ENCODE peak calls at places on chromosomes 7 and 10, in eight cellular contexts. One of them, this sample, is unnamed. For H3K4me1, the result is how much of the 10 kb centered on the place peaks cover.

GRCh38 chr10:122246830-122247520 is 24.1 kb upstream of the BTBD16 start:
- DNase-seq in GM23248: no peak
- DNase-seq in HCT116: no peak
- DNase-seq in Peyer's patch: no peak
- DNase-seq in H1: no peak
- DNase-seq in kidney: no peak
- DNase-seq in stomach: no peak
- DNase-seq in left lung: peak
- DNase-seq in this sample: no peak

GRCh38 chr10:1240341-1240775 is 184.2 kb downstream of the WDR37 start:
- DNase-seq in GM23248: no peak
- DNase-seq in HCT116: no peak
- DNase-seq in Peyer's patch: peak
- DNase-seq in H1: peak
- DNase-seq in kidney: peak
- DNase-seq in stomach: no peak
- DNase-seq in left lung: no peak
- DNase-seq in this sample: peak

GRCh38 chr7:118478931-118479330 is 254.4 kb downstream of the ANKRD7 start:
- DNase-seq in GM23248: no peak
- DNase-seq in HCT116: no peak
- DNase-seq in Peyer's patch: no peak
- DNase-seq in H1: no peak
- DNase-seq in kidney: no peak
- DNase-seq in stomach: no peak
- DNase-seq in left lung: no peak
- DNase-seq in this sample: no peak

GRCh38 chr7:95725170-95725569 is 47.2 kb upstream of the DYNC1I1 start:
- DNase-seq in GM23248: peak
- DNase-seq in HCT116: no peak
- DNase-seq in Peyer's patch: no peak
- DNase-seq in H1: no peak
- DNase-seq in kidney: no peak
- DNase-seq in stomach: no peak
- DNase-seq in left lung: no peak
- DNase-seq in this sample: no peak

GRCh38 chr7:158763454-158764033 is 58.9 kb upstream of the NCAPG2 start:
- DNase-seq in GM23248: no peak
- DNase-seq in HCT116: no peak
- DNase-seq in Peyer's patch: no peak
- DNase-seq in H1: no peak
- DNase-seq in kidney: no peak
- DNase-seq in stomach: no peak
- DNase-seq in left lung: no peak
- DNase-seq in this sample: no peak

GRCh38 chr7:41711283-41712064 is 8.6 kb upstream of the INHBA start:
- DNase-seq in GM23248: peak
- DNase-seq in HCT116: no peak
- DNase-seq in Peyer's patch: no peak
- DNase-seq in H1: no peak
- DNase-seq in kidney: no peak
- DNase-seq in stomach: peak
- DNase-seq in left lung: no peak
- DNase-seq in this sample: peak

GRCh38 chr10:122265896-122266295 is 5.2 kb upstream of the BTBD16 start:
- DNase-seq in GM23248: no peak
- DNase-seq in HCT116: no peak
- DNase-seq in Peyer's patch: no peak
- DNase-seq in H1: no peak
- DNase-seq in kidney: no peak
- DNase-seq in stomach: no peak
- DNase-seq in left lung: no peak
- DNase-seq in this sample: no peak

GRCh38 chr7:124996778-124997177 is 67.2 kb upstream of the POT1 start:
- DNase-seq in GM23248: peak
- DNase-seq in HCT116: no peak
- DNase-seq in Peyer's patch: no peak
- DNase-seq in H1: peak
- DNase-seq in kidney: no peak
- DNase-seq in stomach: no peak
- DNase-seq in left lung: no peak
- DNase-seq in this sample: no peak

GRCh38 chr7:139942686-139943085 is 113.6 kb downstream of the TBXAS1 start:
- DNase-seq in GM23248: peak
- DNase-seq in HCT116: no peak
- DNase-seq in Peyer's patch: no peak
- DNase-seq in H1: no peak
- DNase-seq in kidney: no peak
- DNase-seq in stomach: no peak
- DNase-seq in left lung: no peak
- DNase-seq in this sample: no peak

GRCh38 chr7:37031571-37032257 is 307.4 kb upstream of the AOAH start:
- DNase-seq in GM23248: peak
- DNase-seq in HCT116: peak
- DNase-seq in Peyer's patch: peak
- DNase-seq in H1: peak
- DNase-seq in kidney: peak
- DNase-seq in stomach: peak
- DNase-seq in left lung: peak
- DNase-seq in this sample: peak

GRCh38 chr10:119365773-119366640 is 158.6 kb downstream of the GRK5 start:
- DNase-seq in GM23248: no peak
- DNase-seq in HCT116: no peak
- DNase-seq in Peyer's patch: no peak
- DNase-seq in H1: no peak
- DNase-seq in kidney: no peak
- DNase-seq in stomach: no peak
- DNase-seq in left lung: no peak
- DNase-seq in this sample: no peak

GRCh38 chr7:107723255-107723654 is 20.7 kb upstream of the CBLL1 start:
- DNase-seq in GM23248: no peak
- DNase-seq in HCT116: no peak
- DNase-seq in Peyer's patch: no peak
- DNase-seq in H1: no peak
- DNase-seq in kidney: no peak
- DNase-seq in stomach: no peak
- DNase-seq in left lung: no peak
- DNase-seq in this sample: no peak

GRCh38 chr10:103553743-103554487 is 60.4 kb downstream of the NEURL1 start:
- DNase-seq in GM23248: peak
- DNase-seq in HCT116: no peak
- DNase-seq in Peyer's patch: no peak
- DNase-seq in H1: no peak
- DNase-seq in kidney: peak
- DNase-seq in stomach: no peak
- DNase-seq in left lung: no peak
- DNase-seq in this sample: no peak

GRCh38 chr10:35637456-35637855 is 4.6 kb downstream of the FZD8 start:
- DNase-seq in GM23248: no peak
- DNase-seq in HCT116: no peak
- DNase-seq in Peyer's patch: no peak
- DNase-seq in H1: no peak
- DNase-seq in kidney: no peak
- DNase-seq in stomach: no peak
- DNase-seq in left lung: no peak
- DNase-seq in this sample: no peak

GRCh38 chr10:15045380-15045779 is 1.6 kb downstream of the OLAH start:
- DNase-seq in GM23248: no peak
- DNase-seq in HCT116: no peak
- DNase-seq in Peyer's patch: no peak
- DNase-seq in H1: no peak
- DNase-seq in kidney: no peak
- DNase-seq in stomach: no peak
- DNase-seq in left lung: no peak
- DNase-seq in this sample: no peak

GRCh38 chr7:78437118-78437517 is 638.5 kb downstream of the PHTF2 start:
- DNase-seq in GM23248: peak
- DNase-seq in HCT116: no peak
- DNase-seq in Peyer's patch: no peak
- DNase-seq in H1: no peak
- DNase-seq in kidney: no peak
- DNase-seq in stomach: no peak
- DNase-seq in left lung: no peak
- DNase-seq in this sample: no peak

GRCh38 chr10:3820255-3820654 is 35.2 kb upstream of the KLF6 start:
- DNase-seq in GM23248: peak
- DNase-seq in HCT116: no peak
- DNase-seq in Peyer's patch: no peak
- DNase-seq in H1: no peak
- DNase-seq in kidney: no peak
- DNase-seq in stomach: no peak
- DNase-seq in left lung: no peak
- DNase-seq in this sample: no peak

GRCh38 chr10:15222511-15222910 is 54.0 kb upstream of the NMT2 start:
- DNase-seq in GM23248: no peak
- DNase-seq in HCT116: no peak
- DNase-seq in Peyer's patch: no peak
- DNase-seq in H1: no peak
- DNase-seq in kidney: no peak
- DNase-seq in stomach: no peak
- DNase-seq in left lung: no peak
- DNase-seq in this sample: no peak

GRCh38 chr7:135859548-135859947 is 110.9 kb upstream of the FAM180A start:
- DNase-seq in GM23248: peak
- DNase-seq in HCT116: no peak
- DNase-seq in Peyer's patch: no peak
- DNase-seq in H1: no peak
- DNase-seq in kidney: no peak
- DNase-seq in stomach: no peak
- DNase-seq in left lung: no peak
- DNase-seq in this sample: no peak

GRCh38 chr7:73978681-73979563 is 49.1 kb upstream of the ELN start:
- DNase-seq in GM23248: peak
- DNase-seq in HCT116: peak
- DNase-seq in Peyer's patch: no peak
- DNase-seq in H1: peak
- DNase-seq in kidney: peak
- DNase-seq in stomach: peak
- DNase-seq in left lung: peak
- DNase-seq in this sample: peak

GRCh38 chr10:124251317-124251716 is 157.9 kb upstream of the CHST15 start:
- DNase-seq in GM23248: no peak
- DNase-seq in HCT116: no peak
- DNase-seq in Peyer's patch: no peak
- DNase-seq in H1: no peak
- DNase-seq in kidney: no peak
- DNase-seq in stomach: no peak
- DNase-seq in left lung: no peak
- DNase-seq in this sample: peak

GRCh38 chr10:129419386-129419785 is 47.7 kb upstream of the MGMT start:
- DNase-seq in GM23248: no peak
- DNase-seq in HCT116: no peak
- DNase-seq in Peyer's patch: no peak
- DNase-seq in H1: no peak
- DNase-seq in kidney: no peak
- DNase-seq in stomach: no peak
- DNase-seq in left lung: no peak
- DNase-seq in this sample: no peak

GRCh38 chr10:129418826-129419225 is 48.2 kb upstream of the MGMT start:
- DNase-seq in GM23248: no peak
- DNase-seq in HCT116: no peak
- DNase-seq in Peyer's patch: no peak
- DNase-seq in H1: no peak
- DNase-seq in kidney: no peak
- DNase-seq in stomach: no peak
- DNase-seq in left lung: no peak
- DNase-seq in this sample: no peak

GRCh38 chr10:129417164-129417563 is 49.9 kb upstream of the MGMT start:
- DNase-seq in GM23248: peak
- DNase-seq in HCT116: no peak
- DNase-seq in Peyer's patch: no peak
- DNase-seq in H1: no peak
- DNase-seq in kidney: no peak
- DNase-seq in stomach: no peak
- DNase-seq in left lung: no peak
- DNase-seq in this sample: no peak

GRCh38 chr10:129416136-129416530 is 50.9 kb upstream of the MGMT start:
- DNase-seq in GM23248: no peak
- DNase-seq in HCT116: no peak
- DNase-seq in Peyer's patch: no peak
- DNase-seq in H1: no peak
- DNase-seq in kidney: no peak
- DNase-seq in stomach: no peak
- DNase-seq in left lung: no peak
- DNase-seq in this sample: no peak

GRCh38 chr10:129417882-129418281 is 49.2 kb upstream of the MGMT start:
- DNase-seq in GM23248: peak
- DNase-seq in HCT116: no peak
- DNase-seq in Peyer's patch: no peak
- DNase-seq in H1: no peak
- DNase-seq in kidney: no peak
- DNase-seq in stomach: no peak
- DNase-seq in left lung: no peak
- DNase-seq in this sample: no peak
- H3K27ac ChIP-seq in GM23248: no peak
- H3K27ac ChIP-seq in HCT116: no peak
- H3K27ac ChIP-seq in Peyer's patch: no peak
- H3K27ac ChIP-seq in H1: no peak
- H3K27ac ChIP-seq in kidney: no peak
- H3K27ac ChIP-seq in stomach: no peak
- H3K27ac ChIP-seq in left lung: no peak
- H3K27ac ChIP-seq in this sample: no peak

DNA sequence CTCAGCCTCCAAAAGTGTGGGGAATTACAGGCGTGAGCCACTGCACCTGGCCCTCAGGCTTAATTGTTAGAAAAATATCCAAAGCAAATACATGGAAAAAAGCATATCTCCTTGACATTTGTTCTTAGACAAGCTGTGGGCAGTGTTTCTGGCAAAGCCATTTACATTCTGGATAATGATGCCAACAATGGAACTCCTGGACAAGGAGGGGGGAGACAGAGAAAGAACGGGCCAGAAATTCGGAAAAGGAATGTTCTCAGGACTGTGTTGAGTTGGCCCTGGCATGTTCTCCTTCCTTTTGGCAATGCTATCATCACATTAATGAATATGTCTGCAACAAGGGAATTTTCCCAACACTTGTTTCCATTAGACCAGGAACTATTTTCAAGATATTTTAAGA is 88.7 kb downstream of the UBE2H start:
- DNase-seq in GM23248: peak
- DNase-seq in HCT116: no peak
- DNase-seq in Peyer's patch: no peak
- DNase-seq in H1: no peak
- DNase-seq in kidney: no peak
- DNase-seq in stomach: peak
- DNase-seq in left lung: no peak
- DNase-seq in this sample: no peak
- H3K4me1 ChIP-seq in GM23248: under half
- H3K4me1 ChIP-seq in HCT116: half or more
- H3K4me1 ChIP-seq in Peyer's patch: under half
- H3K4me1 ChIP-seq in H1: under half
- H3K4me1 ChIP-seq in kidney: under half
- H3K4me1 ChIP-seq in stomach: half or more
- H3K4me1 ChIP-seq in left lung: half or more
- H3K4me1 ChIP-seq in this sample: under half

GRCh38 chr7:128827248-128827958 is 2.8 kb upstream of the FLNC start:
- DNase-seq in GM23248: peak
- DNase-seq in HCT116: peak
- DNase-seq in Peyer's patch: no peak
- DNase-seq in H1: no peak
- DNase-seq in kidney: peak
- DNase-seq in stomach: no peak
- DNase-seq in left lung: no peak
- DNase-seq in this sample: no peak
- H3K27ac ChIP-seq in GM23248: peak
- H3K27ac ChIP-seq in HCT116: peak
- H3K27ac ChIP-seq in Peyer's patch: peak
- H3K27ac ChIP-seq in H1: no peak
- H3K27ac ChIP-seq in kidney: no peak
- H3K27ac ChIP-seq in stomach: no peak
- H3K27ac ChIP-seq in left lung: no peak
- H3K27ac ChIP-seq in this sample: no peak

GRCh38 chr7:47510192-47510591 is 71.7 kb downstream of the TNS3 start:
- DNase-seq in GM23248: peak
- DNase-seq in HCT116: no peak
- DNase-seq in Peyer's patch: no peak
- DNase-seq in H1: no peak
- DNase-seq in kidney: peak
- DNase-seq in stomach: no peak
- DNase-seq in left lung: no peak
- DNase-seq in this sample: no peak
- H3K4me1 ChIP-seq in GM23248: under half
- H3K4me1 ChIP-seq in HCT116: under half
- H3K4me1 ChIP-seq in Peyer's patch: under half
- H3K4me1 ChIP-seq in H1: under half
- H3K4me1 ChIP-seq in kidney: under half
- H3K4me1 ChIP-seq in stomach: half or more
- H3K4me1 ChIP-seq in left lung: under half
- H3K4me1 ChIP-seq in this sample: under half

This sample was measured in small intestine.